ENCODE peak calls at places on chromosomes 4 and X, in ten cellular contexts. L is GM04503; S is stimulated activated CD8-positive, alpha-beta memory T cell treated with anti-CD3 and anti-CD28 coated beads, Interleukin-2, amount 100 ng/mL, for 48 hours; O is left lung; D is Karpas-422; U is K562; E is T-cell; Z is stimulated activated CD4-positive, alpha-beta T cell treated with anti-CD3 and anti-CD28 coated beads, Interleukin-1b, Interleukin-23, amount 100 ng/mL, for 1 hour; J is lower lobe of right lung; Q is cardiac muscle cell. G is an unnamed sample.

GRCh38 chr4:66604192-66604591 is 933.9 kb upstream of the EPHA5 start:
- DNase-seq in L (no peak), S (no peak), O (no peak), D (no peak), U (no peak), E (no peak), Z (no peak), J (no peak), Q (no peak), G (no peak)

GRCh38 chrX:104084534-104085277 is 8.7 kb upstream of the TMSB15C start:
- DNase-seq in L (no peak), S (no peak), O (no peak), D (no peak), U (no peak), E (no peak), Z (no peak), J (no peak), Q (peak), G (no peak)

GRCh38 chrX:102085706-102086105 is 39.8 kb upstream of the TCEAL2 start:
- DNase-seq in L (no peak), S (no peak), O (no peak), D (peak), U (no peak), E (no peak), Z (no peak), J (no peak), Q (no peak), G (no peak)

GRCh38 chrX:41180194-41180902 is 95.1 kb downstream of the USP9X start:
- DNase-seq in L (peak), S (peak), O (peak), D (peak), U (peak), E (peak), Z (no peak), J (no peak), Q (peak), G (peak)

GRCh38 chr4:41092128-41092527 is 122.2 kb downstream of the APBB2 start:
- DNase-seq in L (no peak), S (no peak), O (no peak), D (no peak), U (no peak), E (no peak), Z (no peak), J (no peak), Q (no peak), G (no peak)

GRCh38 chr4:169070895-169071218 is 60.8 kb upstream of the CBR4 start:
- DNase-seq in L (no peak), S (no peak), O (peak), D (no peak), U (no peak), E (no peak), Z (no peak), J (no peak), Q (peak), G (no peak)

GRCh38 chr4:16915956-16916355 is 17.5 kb upstream of the LDB2 start:
- DNase-seq in L (no peak), S (no peak), O (no peak), D (no peak), U (no peak), E (no peak), Z (no peak), J (no peak), Q (no peak), G (no peak)

GRCh38 chr4:31108762-31109161 is 388.6 kb downstream of the PCDH7 start:
- DNase-seq in L (no peak), S (no peak), O (no peak), D (no peak), U (no peak), E (no peak), Z (no peak), J (no peak), Q (no peak), G (no peak)

GRCh38 chr4:16100833-16101232 is 17.0 kb upstream of the PROM1 start:
- DNase-seq in L (no peak), S (no peak), O (no peak), D (no peak), U (no peak), E (no peak), Z (no peak), J (no peak), Q (no peak), G (no peak)

GRCh38 chrX:130176354-130176776 is 4.6 kb downstream of the RAB33A start:
- DNase-seq in L (no peak), S (no peak), O (no peak), D (peak), U (no peak), E (no peak), Z (no peak), J (no peak), Q (no peak), G (no peak)

GRCh38 chrX:77597511-77597910 is 150.3 kb downstream of the FGF16 start:
- DNase-seq in L (no peak), S (no peak), O (no peak), D (no peak), U (no peak), E (no peak), Z (no peak), J (no peak), Q (no peak), G (no peak)

GRCh38 chrX:102832661-102833060 is 104.4 kb upstream of the RAB40AL start:
- DNase-seq in L (peak), S (no peak), O (no peak), D (no peak), U (peak), E (no peak), Z (no peak), J (no peak), Q (peak), G (no peak)

GRCh38 chr4:576245-576821 is at the start of gene TMEM271:
- DNase-seq in L (no peak), S (no peak), O (no peak), D (no peak), U (no peak), E (no peak), Z (no peak), J (no peak), Q (no peak), G (no peak)

GRCh38 chrX:76827672-76828071 is 400.2 kb downstream of the MAGEE1 start:
- DNase-seq in L (no peak), S (no peak), O (no peak), D (no peak), U (no peak), E (no peak), Z (no peak), J (no peak), Q (no peak), G (no peak)

GRCh38 chrX:11546917-11547316 is 118.8 kb downstream of the ARHGAP6 start:
- DNase-seq in L (no peak), S (no peak), O (no peak), D (no peak), U (no peak), E (no peak), Z (no peak), J (no peak), Q (no peak), G (no peak)

GRCh38 chr4:70670332-70671014 is 4.2 kb upstream of the JCHAIN start:
- DNase-seq in L (peak), S (no peak), O (no peak), D (no peak), U (no peak), E (no peak), Z (no peak), J (no peak), Q (no peak), G (no peak)

GRCh38 chrX:154352466-154352865 is 22.0 kb downstream of the FLNA start:
- DNase-seq in L (no peak), S (no peak), O (no peak), D (no peak), U (no peak), E (no peak), Z (no peak), J (no peak), Q (peak), G (no peak)

GRCh38 chr4:40204507-40205258 is 7.9 kb downstream of the RHOH start:
- DNase-seq in L (no peak), S (no peak), O (no peak), D (peak), U (no peak), E (no peak), Z (no peak), J (no peak), Q (no peak), G (no peak)

GRCh38 chrX:130393451-130394074 is 8.1 kb upstream of the GPR119 start:
- DNase-seq in L (peak), S (no peak), O (peak), D (peak), U (no peak), E (no peak), Z (no peak), J (no peak), Q (peak), G (no peak)

GRCh38 chrX:37454537-37455285 is 105.5 kb downstream of the PRRG1 start:
- DNase-seq in L (no peak), S (no peak), O (no peak), D (no peak), U (no peak), E (no peak), Z (no peak), J (no peak), Q (peak), G (no peak)